ENCODE peak calls at places on chromosomes 1 and 21, in four cellular contexts. L, Q, V and O are unnamed samples. For H3K27me3, the result is how much of the 10 kb centered on the place peaks cover.

GRCh38 chr1:39680751-39681150 is 8.8 kb upstream of the NT5C1A start:
- DNase-seq in V (no peak), L (no peak), Q (no peak), O (no peak)

GRCh38 chr1:222301653-222302052 is 246.3 kb downstream of the HHIPL2 start:
- DNase-seq in V (no peak), Q (no peak), L (no peak), O (no peak)

GRCh38 chr1:234874291-234875288 is 254.0 kb downstream of the TOMM20 start:
- DNase-seq in Q (no peak), L (no peak), V (no peak), O (no peak)

GRCh38 chr1:21811875-21812305 is at the start of gene LDLRAD2:
- DNase-seq in V (no peak), L (no peak), Q (peak), O (peak)

GRCh38 chr1:152227310-152227928 is 3.4 kb upstream of the HRNR start:
- DNase-seq in L (no peak), Q (no peak), V (no peak), O (no peak)

GRCh38 chr1:7299329-7299799 is 471.7 kb upstream of the VAMP3 start:
- DNase-seq in Q (no peak), L (peak), V (no peak), O (peak)

GRCh38 chr1:241636291-241636690 is 3.9 kb downstream of the CHML start:
- DNase-seq in V (no peak), Q (no peak), L (no peak), O (no peak)

GRCh38 chr21:33441489-33442477 is 38.0 kb downstream of the TMEM50B start:
- DNase-seq in V (no peak), L (peak), Q (no peak), O (no peak)

GRCh38 chr1:32496127-32496526 is 31.3 kb downstream of the ZBTB8B start:
- DNase-seq in L (no peak), V (no peak), Q (no peak), O (no peak)

GRCh38 chr21:37593015-37593414 is 226.4 kb downstream of the DYRK1A start:
- DNase-seq in V (no peak), L (no peak), Q (no peak), O (peak)

DNA sequence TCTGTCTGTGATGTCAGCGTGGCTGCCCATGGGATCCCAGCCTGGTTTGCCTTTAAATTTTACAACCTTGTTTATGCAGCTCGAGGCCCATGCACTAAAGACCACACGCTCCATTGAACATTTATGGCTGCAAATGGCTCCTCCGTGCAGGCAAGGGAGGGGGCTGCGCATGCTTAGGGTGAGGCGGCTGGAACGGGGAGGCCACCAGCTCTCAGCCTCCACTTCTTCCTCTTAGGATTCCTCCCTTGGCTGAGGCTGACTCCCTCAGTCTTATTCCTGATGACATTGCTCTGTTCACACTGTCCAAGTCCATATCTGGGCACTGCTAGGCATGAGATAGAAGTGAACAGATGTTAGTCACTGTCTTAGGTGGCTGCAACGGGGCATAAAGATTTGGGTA is 37.5 kb upstream of the ACTL8 start:
- DNase-seq in Q (no peak), L (no peak), V (no peak), O (no peak)
- H3K4me3 ChIP-seq in Q (no peak), L (no peak), V (no peak), O (no peak)

GRCh38 chr1:228647523-228648444 is 87.5 kb upstream of the RHOU start:
- DNase-seq in L (no peak), Q (peak), V (no peak), O (peak)

GRCh38 chr1:228648647-228649383 is 86.5 kb upstream of the RHOU start:
- DNase-seq in V (no peak), L (no peak), Q (no peak), O (no peak)

GRCh38 chr1:228653748-228654147 is 81.5 kb upstream of the RHOU start:
- DNase-seq in Q (no peak), V (no peak), L (no peak), O (no peak)

GRCh38 chr1:228650141-228650540 is 85.1 kb upstream of the RHOU start:
- DNase-seq in V (no peak), Q (no peak), L (no peak), O (peak)

GRCh38 chr1:228650946-228651345 is 84.3 kb upstream of the RHOU start:
- DNase-seq in V (no peak), L (no peak), Q (no peak), O (no peak)
- H3K27me3 ChIP-seq in V (under half), L (under half), Q (under half), O (half or more)

GRCh38 chr1:165355977-165356811 is at the start of gene LMX1A:
- DNase-seq in L (peak), Q (no peak), V (no peak), O (peak)

GRCh38 chr1:165354739-165355138 is 1.8 kb downstream of the LMX1A start:
- DNase-seq in L (no peak), Q (no peak), V (no peak), O (peak)

GRCh38 chr1:165355221-165355976 is 1.1 kb downstream of the LMX1A start:
- DNase-seq in Q (no peak), L (no peak), V (no peak), O (peak)

GRCh38 chr1:165353731-165354671 is 2.5 kb downstream of the LMX1A start:
- DNase-seq in Q (no peak), V (no peak), L (no peak), O (peak)

GRCh38 chr1:165356876-165357275 is 361 bp upstream of the LMX1A start:
- DNase-seq in L (no peak), Q (no peak), V (no peak), O (peak)
- H3K4me3 ChIP-seq in L (peak), Q (no peak), V (no peak), O (peak)

GRCh38 chr1:46478721-46479485 is 10.7 kb upstream of the DMBX1 start:
- DNase-seq in Q (no peak), L (no peak), V (no peak), O (no peak)
- H3K27me3 ChIP-seq in Q (under half), L (under half), V (under half), O (half or more)

DNA sequence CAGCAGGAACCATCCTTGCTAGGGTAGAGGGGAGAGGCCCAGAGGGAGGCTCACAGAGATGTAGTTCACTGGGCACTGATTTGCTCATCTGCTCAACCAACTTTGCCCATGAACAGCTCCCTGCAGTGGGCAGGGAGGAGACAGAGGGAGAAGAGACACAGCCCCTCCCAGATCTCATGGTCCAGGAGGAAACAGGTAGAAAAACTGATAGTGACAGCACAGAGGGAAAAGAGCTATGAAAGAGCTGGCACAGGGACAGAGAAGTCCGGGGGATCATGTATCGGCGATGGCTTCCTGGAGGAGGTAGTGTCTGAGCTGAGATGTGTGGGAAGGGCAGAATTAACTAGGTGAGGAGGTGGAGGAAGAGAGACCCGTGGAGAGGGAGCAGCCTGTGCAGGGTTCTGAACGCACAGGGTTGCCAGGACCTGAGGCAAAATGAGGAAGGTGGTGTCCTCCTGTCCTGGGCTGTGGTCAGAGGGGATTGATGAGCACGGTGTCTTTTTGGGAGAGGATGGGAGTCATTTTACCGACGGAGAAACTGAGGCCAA is 85.9 kb downstream of the PTPRU start:
- DNase-seq in L (no peak), V (no peak), Q (no peak), O (no peak)
- H3K4me3 ChIP-seq in L (no peak), V (no peak), Q (no peak), O (no peak)